ENCODE peak calls at places on chromosomes 16 and 17, in four cellular contexts. F is colonic mucosa, Y is heart left ventricle, B is endodermal cell. H is an unnamed sample. For H3K36me3, the result is how much of the 10 kb centered on the place peaks cover.

GRCh38 chr16:24668481-24669001 is 60.9 kb upstream of the TNRC6A start:
- DNase-seq in Y (no peak), F (no peak), B (no peak), H (peak)

GRCh38 chr17:20273741-20274500 is 193.4 kb downstream of the LGALS9B start:
- DNase-seq in Y (no peak), B (peak), F (no peak), H (no peak)

GRCh38 chr17:50699410-50699809 is 8.3 kb downstream of the ANKRD40 start:
- DNase-seq in Y (no peak), F (no peak), B (no peak), H (no peak)

GRCh38 chr17:8563981-8564602 is 66.4 kb downstream of the MYH10 start:
- DNase-seq in Y (no peak), B (no peak), F (no peak), H (no peak)

GRCh38 chr17:14069251-14069981 is at the start of gene COX10:
- DNase-seq in F (peak), B (peak), Y (peak), H (peak)

GRCh38 chr17:72635034-72635654 is 457.3 kb downstream of the SLC39A11 start:
- DNase-seq in Y (no peak), B (no peak), F (peak), H (no peak)

GRCh38 chr17:17416007-17416399 is 60.8 kb upstream of the MED9 start:
- DNase-seq in F (peak), B (peak), Y (no peak), H (no peak)

GRCh38 chr17:50093246-50093645 is 1.9 kb upstream of the PDK2 start:
- DNase-seq in F (no peak), Y (no peak), B (no peak), H (no peak)

GRCh38 chr17:6323626-6324356 is 111.1 kb downstream of the AIPL1 start:
- DNase-seq in Y (no peak), B (peak), F (no peak), H (peak)

GRCh38 chr16:85453-85782 is 7.4 kb downstream of the MPG start:
- DNase-seq in B (no peak), F (no peak), Y (no peak), H (no peak)
- H3K36me3 ChIP-seq in B (under half), F (under half), Y (under half), H (under half)

DNA sequence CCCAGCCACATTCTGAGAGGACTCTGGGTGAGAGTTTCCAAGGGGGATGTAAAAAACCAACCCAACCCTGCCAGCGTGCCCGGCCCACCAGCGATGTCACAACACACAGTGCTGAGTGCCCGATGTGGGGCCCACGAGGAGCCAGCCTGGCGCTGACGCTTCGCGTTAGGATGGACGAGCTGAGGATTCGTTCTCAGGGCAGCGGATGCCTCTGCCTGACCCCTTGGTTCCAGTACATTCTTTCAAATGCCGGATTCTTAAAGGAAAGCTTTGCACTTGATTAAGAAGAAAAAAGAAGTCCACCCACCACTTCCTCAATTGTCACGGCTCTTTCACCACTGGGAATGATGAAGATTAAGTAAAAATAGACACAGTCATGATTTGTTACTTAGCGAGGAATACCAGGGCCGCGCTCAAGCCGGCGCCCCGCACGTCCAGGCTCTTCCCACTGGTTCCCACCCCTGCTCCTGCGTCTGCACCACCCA is 79.4 kb downstream of the IRF8 start:
- DNase-seq in B (no peak), F (no peak), Y (no peak), H (no peak)
- H3K36me3 ChIP-seq in B (under half), F (under half), Y (under half), H (under half)

GRCh38 chr16:22267764-22268163 is 29.4 kb upstream of the POLR3E start:
- DNase-seq in B (no peak), F (no peak), Y (no peak), H (no peak)
- H3K36me3 ChIP-seq in B (under half), F (under half), Y (under half), H (under half)

GRCh38 chr17:81929253-81930141 is 2.0 kb upstream of the MAFG start:
- DNase-seq in Y (no peak), F (no peak), B (no peak), H (no peak)
- H3K36me3 ChIP-seq in Y (under half), F (under half), B (under half), H (under half)

DNA sequence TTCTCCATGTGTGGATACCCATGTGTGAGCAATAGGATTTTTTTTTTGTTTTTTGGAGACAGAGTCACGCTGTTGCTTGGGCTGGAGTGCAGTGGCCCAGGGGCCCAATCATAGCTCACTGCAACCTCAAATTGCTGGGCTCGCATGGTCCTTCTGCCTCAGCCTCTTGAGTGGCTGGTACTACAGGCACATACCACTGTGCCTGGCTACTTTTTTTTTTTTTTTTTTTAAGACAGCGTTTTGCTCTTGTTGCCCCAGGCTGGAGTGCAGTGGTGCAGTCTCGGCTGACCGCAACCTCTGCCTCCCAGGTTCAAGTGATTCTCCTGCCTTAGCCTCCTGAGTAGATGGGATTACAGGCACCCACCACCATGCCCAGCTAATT is 16.7 kb downstream of the MGRN1 start:
- DNase-seq in B (no peak), F (no peak), Y (no peak), H (no peak)
- H3K36me3 ChIP-seq in B (under half), F (under half), Y (under half), H (under half)

H was measured in body of pancreas.